ENCODE peak calls at places on chromosomes 11 and 22, in five cellular contexts. A, W, L, O and Z are unnamed samples.

GRCh38 chr11:44808053-44808753 is 81.4 kb downstream of the TSPAN18 start:
- DNase-seq in L (no peak), A (no peak), O (no peak), W (no peak), Z (no peak)

GRCh38 chr11:134575504-134576230 is 163.6 kb upstream of the B3GAT1 start:
- DNase-seq in W (no peak), L (no peak), O (no peak), A (no peak), Z (no peak)

GRCh38 chr11:126925321-126926093 is 75.1 kb downstream of the KIRREL3 start:
- DNase-seq in W (no peak), L (no peak), A (no peak), O (no peak), Z (no peak)

GRCh38 chr22:27669798-27670599 is 131.6 kb downstream of the MN1 start:
- DNase-seq in L (no peak), W (no peak), A (no peak), O (no peak), Z (peak; percentile 24)

GRCh38 chr11:119641991-119642745 is 86.8 kb downstream of the NECTIN1 start:
- DNase-seq in L (no peak), W (no peak), A (peak; percentile 15), O (peak; percentile 54), Z (peak; percentile 33)

GRCh38 chr11:123253909-123254308 is 58.9 kb upstream of the CLMP start:
- DNase-seq in W (peak; percentile 73), A (no peak), L (no peak), O (no peak), Z (no peak)

GRCh38 chr11:130124096-130124495 is 35.5 kb upstream of the ST14 start:
- DNase-seq in W (peak; percentile 92), L (peak; percentile 92), O (no peak), A (peak; percentile 36), Z (peak; percentile 72)

GRCh38 chr11:104124979-104125378 is 39.0 kb downstream of the PDGFD start:
- DNase-seq in L (no peak), A (no peak), W (no peak), O (no peak), Z (no peak)

GRCh38 chr11:1854132-1854948 is 1.5 kb downstream of the LSP1 start:
- DNase-seq in L (no peak), A (no peak), W (no peak), O (no peak), Z (no peak)

GRCh38 chr11:44988111-44988510 is 37.4 kb upstream of the TP53I11 start:
- DNase-seq in L (no peak), W (no peak), A (no peak), O (no peak), Z (no peak)

GRCh38 chr11:58134151-58134550 is 8.8 kb upstream of the OR9I1 start:
- DNase-seq in O (no peak), W (no peak), A (no peak), L (no peak), Z (no peak)

GRCh38 chr11:45045692-45046471 is 95.2 kb upstream of the TP53I11 start:
- DNase-seq in L (peak; percentile 47), W (peak; percentile 52), O (no peak), A (peak; percentile 25), Z (peak; percentile 32)

GRCh38 chr11:5178046-5178837 is 22.2 kb downstream of the OR51V1 start:
- DNase-seq in W (no peak), O (no peak), L (no peak), A (no peak), Z (no peak)

GRCh38 chr11:33417121-33417520 is 159.9 kb downstream of the HIPK3 start:
- DNase-seq in O (no peak), A (no peak), L (no peak), W (no peak), Z (no peak)

GRCh38 chr11:64597671-64598101 is 6.7 kb downstream of the SLC22A12 start:
- DNase-seq in L (no peak), W (no peak), A (no peak), O (no peak), Z (no peak)

GRCh38 chr11:119668685-119669084 is 60.3 kb downstream of the NECTIN1 start:
- DNase-seq in O (no peak), L (no peak), W (no peak), A (no peak), Z (no peak)

GRCh38 chr22:39498368-39498767 is 3.7 kb upstream of the MIEF1 start:
- DNase-seq in W (no peak), A (no peak), L (no peak), O (peak; percentile 82), Z (no peak)

GRCh38 chr11:109196016-109196415 is 226.0 kb upstream of the C11orf87 start:
- DNase-seq in W (no peak), A (no peak), O (no peak), L (no peak), Z (no peak)

GRCh38 chr22:44172370-44173108 is 8.2 kb upstream of the PARVG start:
- DNase-seq in O (no peak), A (no peak), L (no peak), W (no peak), Z (no peak)

GRCh38 chr11:2467695-2468055 is 22.9 kb downstream of the KCNQ1 start:
- DNase-seq in W (no peak), A (no peak), L (no peak), O (no peak), Z (no peak)

GRCh38 chr11:119652907-119653659 is 75.9 kb downstream of the NECTIN1 start:
- DNase-seq in O (no peak), A (no peak), L (no peak), W (no peak), Z (no peak)

GRCh38 chr11:126456783-126457542 is 101.5 kb downstream of the ST3GAL4 start:
- DNase-seq in A (no peak), L (no peak), O (no peak), W (no peak), Z (no peak)

GRCh38 chr11:74018331-74019005 is 9.6 kb upstream of the UCP3 start:
- DNase-seq in L (peak; percentile 93), O (no peak), A (peak; percentile 57), W (peak; percentile 96), Z (peak; percentile 79)

GRCh38 chr11:17740649-17741235 is 6.2 kb downstream of the KCNC1 start:
- DNase-seq in O (no peak), W (no peak), L (no peak), A (no peak), Z (no peak)

GRCh38 chr11:122201126-122201525 is 85.1 kb upstream of the BLID start:
- DNase-seq in O (no peak), A (no peak), L (no peak), W (no peak), Z (no peak)

GRCh38 chr11:57426439-57426753 is 525 bp downstream of the SLC43A3 start:
- DNase-seq in L (no peak), A (peak; percentile 2), W (no peak), O (no peak), Z (no peak)